ENCODE peak calls at places on chromosomes 1 and 21, in five cellular contexts. W, L, K, F and E are unnamed samples.

GRCh38 chr1:233680000-233680399 is 66.1 kb downstream of the KCNK1 start:
- ATAC-seq in K (no peak), W (no peak), F (no peak), L (no peak), E (no peak)

GRCh38 chr1:169321539-169321938 is 46.1 kb downstream of the NME7 start:
- ATAC-seq in F (peak), W (no peak), K (no peak), L (no peak), E (no peak)

GRCh38 chr1:147292635-147293251 is 50.3 kb downstream of the CHD1L start:
- ATAC-seq in F (peak), W (no peak), K (no peak), L (peak), E (no peak)

GRCh38 chr1:218407630-218408029 is 62.5 kb downstream of the TGFB2 start:
- ATAC-seq in K (no peak), W (no peak), F (no peak), L (no peak), E (no peak)

GRCh38 chr1:84442256-84442655 is 36.8 kb upstream of the RPF1 start:
- ATAC-seq in L (peak), W (peak), F (peak), K (peak), E (peak)

GRCh38 chr1:64124751-64125445 is 78.5 kb upstream of the UBE2U start:
- ATAC-seq in K (no peak), W (no peak), L (no peak), F (peak), E (no peak)

GRCh38 chr1:180785306-180785705 is 127.4 kb upstream of the KIAA1614 start:
- ATAC-seq in K (no peak), L (no peak), W (no peak), F (no peak), E (no peak)

GRCh38 chr1:227901906-227902640 is 45.7 kb downstream of the WNT9A start:
- ATAC-seq in L (no peak), F (peak), K (peak), W (no peak), E (no peak)

GRCh38 chr1:149879556-149879955 is 19.8 kb upstream of the BOLA1 start:
- ATAC-seq in K (no peak), F (no peak), L (no peak), W (peak), E (no peak)

GRCh38 chr21:41565550-41565949 is 57.6 kb upstream of the TMPRSS2 start:
- ATAC-seq in W (no peak), K (no peak), L (no peak), F (no peak), E (no peak)

GRCh38 chr1:222736972-222737371 is at the start of gene FAM177B:
- ATAC-seq in F (no peak), W (no peak), L (no peak), K (no peak), E (no peak)

GRCh38 chr1:202664083-202664482 is 46.2 kb downstream of the SYT2 start:
- ATAC-seq in L (no peak), K (no peak), F (peak), W (no peak), E (no peak)

GRCh38 chr1:106889054-106889453 is 167.4 kb upstream of the PRMT6 start:
- ATAC-seq in W (no peak), K (no peak), L (no peak), F (no peak), E (no peak)

GRCh38 chr1:3904843-3905185 is 4.7 kb upstream of the C1orf174 start:
- ATAC-seq in K (no peak), L (no peak), W (no peak), F (no peak), E (no peak)

GRCh38 chr1:116335847-116336246 is 37.2 kb upstream of the ATP1A1 start:
- ATAC-seq in W (no peak), L (no peak), F (no peak), K (no peak), E (no peak)

GRCh38 chr1:205465392-205465791 is 9.5 kb upstream of the BLACAT1 start:
- ATAC-seq in L (no peak), K (no peak), F (no peak), W (no peak), E (no peak)

GRCh38 chr1:161081151-161081405 is 8.3 kb downstream of the NECTIN4 start:
- ATAC-seq in F (no peak), L (no peak), W (no peak), K (no peak), E (no peak)

GRCh38 chr1:90135306-90135705 is 140.4 kb downstream of the ZNF326 start:
- ATAC-seq in K (no peak), W (no peak), F (no peak), L (no peak), E (no peak)

GRCh38 chr1:197850918-197851317 is 51.5 kb upstream of the C1orf53 start:
- ATAC-seq in F (no peak), L (no peak), W (no peak), K (no peak), E (no peak)

GRCh38 chr1:240058049-240058448 is 33.6 kb upstream of the FMN2 start:
- ATAC-seq in W (no peak), L (no peak), K (no peak), F (no peak), E (no peak)

GRCh38 chr1:55347786-55348185 is 132.6 kb upstream of the USP24 start:
- ATAC-seq in K (no peak), W (no peak), L (no peak), F (no peak), E (no peak)

GRCh38 chr1:44609412-44609767 is 64.9 kb downstream of the TMEM53 start:
- ATAC-seq in K (peak), L (peak), W (no peak), F (peak), E (no peak)

GRCh38 chr1:8976896-8977295 is 31.2 kb downstream of the CA6 start:
- ATAC-seq in F (no peak), W (no peak), K (no peak), L (no peak), E (no peak)

GRCh38 chr21:20086508-20086907 is 911.7 kb upstream of the NCAM2 start:
- ATAC-seq in L (no peak), F (no peak), K (no peak), W (no peak), E (no peak)

GRCh38 chr21:34557261-34557660 is 45.3 kb upstream of the KCNE1 start:
- ATAC-seq in L (no peak), K (no peak), F (no peak), W (no peak), E (no peak)

GRCh38 chr21:43721939-43722338 is 3.0 kb downstream of the PDXK start:
- ATAC-seq in F (no peak), W (no peak), K (no peak), L (no peak), E (no peak)

GRCh38 chr1:170568197-170568596 is 36.2 kb downstream of the GORAB start:
- ATAC-seq in W (no peak), F (no peak), L (no peak), K (no peak), E (no peak)

GRCh38 chr1:184409011-184409410 is 22.2 kb downstream of the C1orf21 start:
- ATAC-seq in L (peak), F (no peak), K (no peak), W (no peak), E (no peak)

GRCh38 chr21:31332525-31332924 is 11.5 kb downstream of the TIAM1 start:
- ATAC-seq in L (no peak), F (no peak), W (no peak), K (no peak), E (peak)

GRCh38 chr1:87523466-87523865 is 194.8 kb downstream of the LMO4 start:
- ATAC-seq in F (no peak), L (no peak), K (no peak), W (no peak), E (no peak)

GRCh38 chr21:42845296-42845965 is 33.9 kb downstream of the WDR4 start:
- ATAC-seq in K (no peak), W (no peak), F (no peak), L (peak), E (no peak)

GRCh38 chr1:58727363-58727762 is 27.5 kb upstream of the MYSM1 start:
- ATAC-seq in F (peak), W (peak), L (no peak), K (peak), E (peak)

GRCh38 chr21:43280949-43281633 is 112.3 kb downstream of the CRYAA start:
- ATAC-seq in F (no peak), K (peak), L (no peak), W (peak), E (no peak)

GRCh38 chr1:109917429-109918076 is 6.9 kb downstream of the CSF1 start:
- ATAC-seq in K (no peak), L (no peak), F (no peak), W (no peak), E (no peak)

GRCh38 chr1:26122988-26123973 is 11.7 kb downstream of the PDIK1L start:
- ATAC-seq in W (peak), K (peak), L (peak), F (peak), E (peak)

GRCh38 chr1:87327362-87328120 is 1.1 kb upstream of the LMO4 start:
- ATAC-seq in L (no peak), K (no peak), W (no peak), F (peak), E (no peak)

GRCh38 chr1:93448983-93449805 is 1.3 kb downstream of the FNBP1L start:
- ATAC-seq in F (peak), W (no peak), L (no peak), K (peak), E (no peak)

GRCh38 chr21:41564871-41565281 is 56.9 kb upstream of the TMPRSS2 start:
- ATAC-seq in K (no peak), W (peak), L (no peak), F (no peak), E (no peak)

GRCh38 chr1:198168180-198168579 is 11.4 kb downstream of the NEK7 start:
- ATAC-seq in F (peak), L (no peak), W (peak), K (no peak), E (peak)